ENCODE peak calls at places on chromosomes 5 and 9, in nine cellular contexts. One of them, this sample, is unnamed.

GRCh38 chr5:96384353-96384752 is 48.7 kb downstream of the PCSK1 start:
- DNase-seq in uterus: no peak
- DNase-seq in stomach: no peak
- DNase-seq in breast epithelium: no peak
- DNase-seq in heart left ventricle: peak
- DNase-seq in lower leg skin: no peak
- DNase-seq in endothelial cell of umbilical vein: peak
- DNase-seq in transverse colon: no peak
- DNase-seq in adrenal gland: peak
- DNase-seq in this sample: peak

GRCh38 chr9:13731637-13732036 is 452.1 kb upstream of the MPDZ start:
- DNase-seq in adrenal gland: no peak
- DNase-seq in stomach: no peak
- DNase-seq in transverse colon: no peak
- DNase-seq in lower leg skin: no peak
- DNase-seq in breast epithelium: no peak
- DNase-seq in uterus: no peak
- DNase-seq in endothelial cell of umbilical vein: peak
- DNase-seq in heart left ventricle: no peak
- DNase-seq in this sample: no peak

GRCh38 chr5:145324767-145325479 is 510.2 kb downstream of the PRELID2 start:
- DNase-seq in heart left ventricle: no peak
- DNase-seq in adrenal gland: no peak
- DNase-seq in stomach: no peak
- DNase-seq in breast epithelium: no peak
- DNase-seq in transverse colon: no peak
- DNase-seq in endothelial cell of umbilical vein: peak
- DNase-seq in lower leg skin: no peak
- DNase-seq in uterus: no peak
- DNase-seq in this sample: no peak

GRCh38 chr5:102865171-102865509 is 110.0 kb downstream of the PAM start:
- DNase-seq in endothelial cell of umbilical vein: peak
- DNase-seq in heart left ventricle: no peak
- DNase-seq in lower leg skin: no peak
- DNase-seq in uterus: no peak
- DNase-seq in stomach: no peak
- DNase-seq in adrenal gland: no peak
- DNase-seq in transverse colon: no peak
- DNase-seq in breast epithelium: no peak
- DNase-seq in this sample: no peak

GRCh38 chr9:113485761-113486115 is 22.2 kb downstream of the RGS3 start:
- DNase-seq in adrenal gland: no peak
- DNase-seq in stomach: no peak
- DNase-seq in breast epithelium: no peak
- DNase-seq in endothelial cell of umbilical vein: no peak
- DNase-seq in heart left ventricle: no peak
- DNase-seq in lower leg skin: no peak
- DNase-seq in uterus: no peak
- DNase-seq in transverse colon: no peak
- DNase-seq in this sample: no peak

GRCh38 chr5:75668988-75669760 is 48.1 kb downstream of the POC5 start:
- DNase-seq in stomach: peak
- DNase-seq in uterus: peak
- DNase-seq in adrenal gland: peak
- DNase-seq in lower leg skin: no peak
- DNase-seq in heart left ventricle: peak
- DNase-seq in endothelial cell of umbilical vein: peak
- DNase-seq in breast epithelium: no peak
- DNase-seq in transverse colon: peak
- DNase-seq in this sample: peak

GRCh38 chr9:135772056-135773042 is 70.4 kb downstream of the KCNT1 start:
- DNase-seq in breast epithelium: no peak
- DNase-seq in heart left ventricle: no peak
- DNase-seq in transverse colon: no peak
- DNase-seq in adrenal gland: no peak
- DNase-seq in uterus: no peak
- DNase-seq in lower leg skin: no peak
- DNase-seq in endothelial cell of umbilical vein: no peak
- DNase-seq in stomach: no peak
- DNase-seq in this sample: peak

GRCh38 chr5:133483406-133484090 is 128.8 kb downstream of the FSTL4 start:
- DNase-seq in transverse colon: peak
- DNase-seq in heart left ventricle: no peak
- DNase-seq in adrenal gland: peak
- DNase-seq in lower leg skin: no peak
- DNase-seq in stomach: peak
- DNase-seq in uterus: no peak
- DNase-seq in breast epithelium: peak
- DNase-seq in endothelial cell of umbilical vein: peak
- DNase-seq in this sample: no peak

GRCh38 chr5:143696920-143697319 is 115.0 kb upstream of the HMHB1 start:
- DNase-seq in lower leg skin: no peak
- DNase-seq in adrenal gland: no peak
- DNase-seq in heart left ventricle: no peak
- DNase-seq in breast epithelium: no peak
- DNase-seq in endothelial cell of umbilical vein: no peak
- DNase-seq in transverse colon: no peak
- DNase-seq in uterus: no peak
- DNase-seq in stomach: no peak
- DNase-seq in this sample: no peak

GRCh38 chr9:9819886-9820285 is 792.9 kb downstream of the PTPRD start:
- DNase-seq in uterus: no peak
- DNase-seq in heart left ventricle: no peak
- DNase-seq in stomach: no peak
- DNase-seq in endothelial cell of umbilical vein: no peak
- DNase-seq in breast epithelium: no peak
- DNase-seq in lower leg skin: no peak
- DNase-seq in transverse colon: no peak
- DNase-seq in adrenal gland: no peak
- DNase-seq in this sample: no peak

GRCh38 chr5:38509185-38509584 is 47.3 kb downstream of the LIFR start:
- DNase-seq in heart left ventricle: no peak
- DNase-seq in endothelial cell of umbilical vein: no peak
- DNase-seq in transverse colon: no peak
- DNase-seq in breast epithelium: no peak
- DNase-seq in uterus: no peak
- DNase-seq in stomach: no peak
- DNase-seq in adrenal gland: no peak
- DNase-seq in lower leg skin: no peak
- DNase-seq in this sample: peak

DNA sequence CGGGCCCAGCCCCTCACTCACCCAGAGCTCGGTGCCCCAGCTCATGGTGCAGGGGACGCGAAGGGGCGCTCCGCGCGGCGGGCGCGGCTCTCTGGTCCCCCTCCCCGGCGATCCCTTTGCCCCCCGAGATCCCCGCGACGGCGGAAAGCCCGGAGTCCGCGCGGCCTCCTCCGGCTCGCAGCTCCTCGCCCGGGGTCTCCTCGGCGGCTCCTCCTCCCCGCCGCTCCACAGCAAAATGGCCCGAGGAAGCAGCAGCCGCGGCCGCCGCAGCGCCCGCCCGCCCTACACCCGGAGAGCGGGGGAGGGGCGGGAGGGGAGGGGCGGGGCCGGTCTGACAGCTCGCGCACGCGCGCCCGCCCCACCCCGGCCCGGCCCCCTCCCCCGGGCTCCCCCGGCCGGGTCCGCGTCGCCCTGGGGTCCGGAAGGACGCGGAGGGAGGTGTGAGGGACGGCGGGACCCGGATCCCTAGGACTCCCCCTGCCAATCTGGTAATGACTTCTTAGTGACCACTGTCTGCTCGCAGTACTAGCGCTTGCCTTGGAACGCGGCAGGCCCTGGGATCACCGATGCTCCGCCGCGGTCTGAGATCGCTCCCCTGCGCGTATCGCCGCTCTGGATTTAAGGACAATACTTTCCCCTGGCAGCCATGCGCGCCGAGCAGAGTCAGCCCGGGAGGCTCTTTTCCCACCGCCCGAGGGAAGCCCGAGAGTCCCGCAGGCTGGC is at the start of gene FNBP1:
- DNase-seq in adrenal gland: peak
- DNase-seq in endothelial cell of umbilical vein: peak
- DNase-seq in transverse colon: peak
- DNase-seq in stomach: peak
- DNase-seq in uterus: peak
- DNase-seq in lower leg skin: peak
- DNase-seq in breast epithelium: peak
- DNase-seq in heart left ventricle: peak
- DNase-seq in this sample: peak
- TF ChIP-seq POLR2A in adrenal gland: peak
- TF ChIP-seq POLR2A in endothelial cell of umbilical vein: no peak
- TF ChIP-seq POLR2A in transverse colon: peak
- TF ChIP-seq POLR2A in stomach: no peak
- TF ChIP-seq POLR2A in uterus: peak
- TF ChIP-seq POLR2A in lower leg skin: no peak
- TF ChIP-seq POLR2A in breast epithelium: peak
- TF ChIP-seq POLR2A in heart left ventricle: peak
- TF ChIP-seq POLR2A in this sample: peak

GRCh38 chr5:77418162-77418561 is 74.0 kb downstream of the WDR41 start:
- DNase-seq in uterus: no peak
- DNase-seq in endothelial cell of umbilical vein: no peak
- DNase-seq in lower leg skin: no peak
- DNase-seq in adrenal gland: no peak
- DNase-seq in stomach: no peak
- DNase-seq in breast epithelium: no peak
- DNase-seq in transverse colon: no peak
- DNase-seq in heart left ventricle: no peak
- DNase-seq in this sample: no peak
- TF ChIP-seq POLR2A in uterus: no peak
- TF ChIP-seq POLR2A in endothelial cell of umbilical vein: no peak
- TF ChIP-seq POLR2A in lower leg skin: no peak
- TF ChIP-seq POLR2A in adrenal gland: no peak
- TF ChIP-seq POLR2A in stomach: no peak
- TF ChIP-seq POLR2A in breast epithelium: no peak
- TF ChIP-seq POLR2A in transverse colon: no peak
- TF ChIP-seq POLR2A in heart left ventricle: no peak
- TF ChIP-seq POLR2A in this sample: no peak

GRCh38 chr5:150451594-150451993 is 2.1 kb upstream of the RPS14 start:
- DNase-seq in lower leg skin: no peak
- DNase-seq in transverse colon: no peak
- DNase-seq in heart left ventricle: no peak
- DNase-seq in stomach: no peak
- DNase-seq in endothelial cell of umbilical vein: no peak
- DNase-seq in uterus: no peak
- DNase-seq in adrenal gland: no peak
- DNase-seq in breast epithelium: no peak
- DNase-seq in this sample: no peak

GRCh38 chr5:150448960-150449490 is 514 bp downstream of the RPS14 start:
- DNase-seq in endothelial cell of umbilical vein: no peak
- DNase-seq in lower leg skin: no peak
- DNase-seq in breast epithelium: no peak
- DNase-seq in uterus: no peak
- DNase-seq in adrenal gland: no peak
- DNase-seq in heart left ventricle: no peak
- DNase-seq in transverse colon: no peak
- DNase-seq in stomach: no peak
- DNase-seq in this sample: no peak

GRCh38 chr5:150448353-150448752 is 1.2 kb downstream of the RPS14 start:
- DNase-seq in heart left ventricle: no peak
- DNase-seq in lower leg skin: no peak
- DNase-seq in stomach: no peak
- DNase-seq in endothelial cell of umbilical vein: no peak
- DNase-seq in transverse colon: no peak
- DNase-seq in breast epithelium: no peak
- DNase-seq in adrenal gland: no peak
- DNase-seq in uterus: no peak
- DNase-seq in this sample: no peak

GRCh38 chr5:150447188-150447587 is 2.4 kb downstream of the RPS14 start:
- DNase-seq in stomach: no peak
- DNase-seq in heart left ventricle: no peak
- DNase-seq in endothelial cell of umbilical vein: no peak
- DNase-seq in breast epithelium: no peak
- DNase-seq in transverse colon: no peak
- DNase-seq in adrenal gland: no peak
- DNase-seq in lower leg skin: no peak
- DNase-seq in uterus: no peak
- DNase-seq in this sample: no peak

DNA sequence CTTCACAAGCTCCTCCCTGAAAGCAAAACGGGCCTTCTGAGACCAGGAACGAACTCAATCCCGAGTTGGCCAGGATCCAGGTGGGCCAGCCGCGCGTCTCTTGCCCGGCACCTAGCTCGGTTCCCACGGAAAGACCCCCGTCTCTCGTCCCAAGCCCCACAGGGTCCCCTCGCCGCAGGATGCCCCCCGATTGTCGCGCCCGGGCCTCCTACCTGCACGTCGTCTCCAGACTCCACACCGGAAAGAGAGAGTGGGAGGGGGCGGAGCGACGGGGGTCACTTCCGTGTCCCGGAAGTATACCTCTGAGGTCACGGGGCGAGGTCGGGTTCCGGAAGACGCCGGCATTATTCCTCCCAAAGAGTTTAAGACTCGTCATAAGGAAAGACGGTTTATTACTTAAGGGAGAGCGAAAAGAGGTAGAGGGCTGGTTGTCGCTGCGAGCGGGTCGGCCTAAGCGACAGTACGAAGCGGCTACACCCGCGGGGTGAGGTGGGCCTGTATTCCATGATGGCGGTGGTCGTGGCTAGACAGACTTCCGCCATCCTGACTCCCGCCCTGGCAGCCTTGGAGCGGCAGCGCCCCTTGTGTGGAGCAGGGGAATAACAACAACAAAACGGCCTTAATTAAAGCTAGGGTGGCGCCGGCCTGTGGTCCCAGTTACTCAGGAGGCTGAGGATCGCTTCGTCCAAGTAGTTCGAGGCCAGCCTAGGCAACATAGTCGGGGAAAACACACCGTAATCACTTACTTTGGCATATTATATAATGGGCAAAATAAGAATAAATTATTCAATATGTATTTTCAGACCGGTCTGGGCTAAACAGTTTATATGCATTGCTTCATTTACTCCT is at the start of gene RPS14:
- DNase-seq in uterus: peak
- DNase-seq in heart left ventricle: peak
- DNase-seq in endothelial cell of umbilical vein: peak
- DNase-seq in breast epithelium: peak
- DNase-seq in transverse colon: peak
- DNase-seq in adrenal gland: peak
- DNase-seq in stomach: peak
- DNase-seq in lower leg skin: peak
- DNase-seq in this sample: peak
- TF ChIP-seq POLR2A in uterus: peak
- TF ChIP-seq POLR2A in heart left ventricle: no peak
- TF ChIP-seq POLR2A in endothelial cell of umbilical vein: peak
- TF ChIP-seq POLR2A in breast epithelium: peak
- TF ChIP-seq POLR2A in transverse colon: peak
- TF ChIP-seq POLR2A in adrenal gland: peak
- TF ChIP-seq POLR2A in stomach: no peak
- TF ChIP-seq POLR2A in lower leg skin: no peak
- TF ChIP-seq POLR2A in this sample: peak

DNA sequence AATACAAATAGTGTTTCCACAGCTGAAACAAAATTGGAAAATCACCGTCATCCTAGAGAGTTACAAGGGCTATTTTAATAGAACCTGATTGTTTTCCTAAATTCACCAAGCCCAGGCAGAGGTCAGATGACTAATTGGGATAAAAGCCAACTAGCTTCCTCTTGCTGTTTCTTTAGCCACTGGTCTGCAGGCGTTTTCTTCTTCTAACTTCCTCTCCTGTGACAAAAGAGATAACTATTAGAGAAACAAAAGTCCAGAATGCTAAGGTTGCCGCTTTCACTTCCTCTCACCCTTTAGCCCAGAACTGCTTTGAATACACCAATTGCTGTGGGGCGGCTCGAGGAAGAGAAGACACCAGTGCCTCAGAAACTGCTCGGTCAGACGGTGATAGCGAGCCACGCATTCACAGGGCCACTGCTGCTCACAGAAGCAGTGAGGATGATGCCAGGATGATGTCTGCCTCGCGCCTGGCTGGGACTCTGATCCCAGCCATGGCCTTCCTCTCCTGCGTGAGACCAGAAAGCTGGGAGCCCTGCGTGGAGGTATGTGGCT is at the start of gene TLR4:
- DNase-seq in lower leg skin: peak
- DNase-seq in uterus: peak
- DNase-seq in stomach: peak
- DNase-seq in heart left ventricle: peak
- DNase-seq in transverse colon: peak
- DNase-seq in breast epithelium: no peak
- DNase-seq in adrenal gland: peak
- DNase-seq in endothelial cell of umbilical vein: peak
- DNase-seq in this sample: peak
- TF ChIP-seq POLR2A in lower leg skin: no peak
- TF ChIP-seq POLR2A in uterus: peak
- TF ChIP-seq POLR2A in stomach: no peak
- TF ChIP-seq POLR2A in heart left ventricle: no peak
- TF ChIP-seq POLR2A in transverse colon: peak
- TF ChIP-seq POLR2A in breast epithelium: no peak
- TF ChIP-seq POLR2A in adrenal gland: peak
- TF ChIP-seq POLR2A in endothelial cell of umbilical vein: peak
- TF ChIP-seq POLR2A in this sample: peak